ENCODE peak calls at places on chromosomes 12 and 14, in four cellular contexts. One of them, this sample, is unnamed.

GRCh38 chr12:2384533-2385328 is 331.9 kb downstream of the CACNA1C start:
- DNase-seq in ovary: no peak
- DNase-seq in lower leg skin: no peak
- DNase-seq in suprapubic skin: no peak
- DNase-seq in this sample: no peak

GRCh38 chr14:45810152-45810872 is 557.3 kb upstream of the MIS18BP1 start:
- DNase-seq in lower leg skin: no peak
- DNase-seq in suprapubic skin: no peak
- DNase-seq in ovary: no peak
- DNase-seq in this sample: no peak

GRCh38 chr12:53191885-53192530 is 11.3 kb upstream of the CSAD start:
- DNase-seq in lower leg skin: no peak
- DNase-seq in suprapubic skin: no peak
- DNase-seq in ovary: no peak
- DNase-seq in this sample: no peak

GRCh38 chr14:29348504-29348903 is 579.1 kb downstream of the PRKD1 start:
- DNase-seq in suprapubic skin: no peak
- DNase-seq in ovary: no peak
- DNase-seq in lower leg skin: no peak
- DNase-seq in this sample: no peak

GRCh38 chr12:127811988-127812387 is 455.0 kb upstream of the TMEM132C start:
- DNase-seq in ovary: no peak
- DNase-seq in lower leg skin: no peak
- DNase-seq in suprapubic skin: no peak
- DNase-seq in this sample: peak

GRCh38 chr14:59254146-59254910 is 65.9 kb downstream of the DAAM1 start:
- DNase-seq in suprapubic skin: no peak
- DNase-seq in lower leg skin: peak
- DNase-seq in ovary: peak
- DNase-seq in this sample: no peak

GRCh38 chr12:69459477-69459876 is 10.7 kb upstream of the FRS2 start:
- DNase-seq in suprapubic skin: no peak
- DNase-seq in ovary: no peak
- DNase-seq in lower leg skin: no peak
- DNase-seq in this sample: no peak

GRCh38 chr12:46963977-46964376 is 115.4 kb upstream of the PCED1B start:
- DNase-seq in ovary: no peak
- DNase-seq in lower leg skin: no peak
- DNase-seq in suprapubic skin: no peak
- DNase-seq in this sample: no peak

GRCh38 chr12:62840311-62840710 is 94.6 kb downstream of the PPM1H start:
- DNase-seq in ovary: no peak
- DNase-seq in suprapubic skin: no peak
- DNase-seq in lower leg skin: no peak
- DNase-seq in this sample: no peak

GRCh38 chr14:64766430-64767151 is 62.4 kb downstream of the PLEKHG3 start:
- DNase-seq in ovary: peak
- DNase-seq in lower leg skin: no peak
- DNase-seq in suprapubic skin: no peak
- DNase-seq in this sample: no peak

GRCh38 chr12:76637807-76638206 is 78.2 kb upstream of the OSBPL8 start:
- DNase-seq in suprapubic skin: no peak
- DNase-seq in ovary: no peak
- DNase-seq in lower leg skin: no peak
- DNase-seq in this sample: peak

GRCh38 chr14:93025055-93025454 is 90.7 kb downstream of the ITPK1 start:
- DNase-seq in ovary: no peak
- DNase-seq in lower leg skin: no peak
- DNase-seq in suprapubic skin: no peak
- DNase-seq in this sample: no peak

GRCh38 chr14:99267871-99268775 is 3.9 kb downstream of the BCL11B start:
- DNase-seq in suprapubic skin: no peak
- DNase-seq in lower leg skin: no peak
- DNase-seq in ovary: no peak
- DNase-seq in this sample: no peak

GRCh38 chr12:89225808-89226368 is 126.4 kb downstream of the DUSP6 start:
- DNase-seq in suprapubic skin: no peak
- DNase-seq in ovary: no peak
- DNase-seq in lower leg skin: peak
- DNase-seq in this sample: peak

GRCh38 chr14:94043756-94044475 is 17.8 kb downstream of the OTUB2 start:
- DNase-seq in ovary: peak
- DNase-seq in suprapubic skin: no peak
- DNase-seq in lower leg skin: no peak
- DNase-seq in this sample: no peak

GRCh38 chr12:110269622-110270124 is 11.4 kb upstream of the ATP2A2 start:
- DNase-seq in ovary: no peak
- DNase-seq in lower leg skin: no peak
- DNase-seq in suprapubic skin: no peak
- DNase-seq in this sample: peak

GRCh38 chr12:118711185-118711584 is 270.2 kb upstream of the SRRM4 start:
- DNase-seq in ovary: no peak
- DNase-seq in suprapubic skin: no peak
- DNase-seq in lower leg skin: no peak
- DNase-seq in this sample: no peak

GRCh38 chr14:75751291-75751690 is 90.2 kb downstream of the TTLL5 start:
- DNase-seq in suprapubic skin: no peak
- DNase-seq in lower leg skin: no peak
- DNase-seq in ovary: no peak
- DNase-seq in this sample: no peak

GRCh38 chr12:664075-664778 is 982 bp upstream of the NINJ2 start:
- DNase-seq in ovary: no peak
- DNase-seq in suprapubic skin: no peak
- DNase-seq in lower leg skin: no peak
- DNase-seq in this sample: no peak

GRCh38 chr12:109192358-109192757 is 76.0 kb downstream of the ACACB start:
- DNase-seq in ovary: no peak
- DNase-seq in lower leg skin: no peak
- DNase-seq in suprapubic skin: no peak
- DNase-seq in this sample: peak

GRCh38 chr12:127809236-127809635 is 457.7 kb upstream of the TMEM132C start:
- DNase-seq in suprapubic skin: no peak
- DNase-seq in ovary: no peak
- DNase-seq in lower leg skin: no peak
- DNase-seq in this sample: no peak

GRCh38 chr12:2902287-2902880 is 11.7 kb downstream of the TULP3 start:
- DNase-seq in ovary: no peak
- DNase-seq in suprapubic skin: no peak
- DNase-seq in lower leg skin: peak
- DNase-seq in this sample: no peak

GRCh38 chr14:61620130-61620946 is 75.0 kb upstream of the HIF1A start:
- DNase-seq in ovary: no peak
- DNase-seq in suprapubic skin: no peak
- DNase-seq in lower leg skin: no peak
- DNase-seq in this sample: no peak

GRCh38 chr12:121533391-121534090 is 47.3 kb downstream of the KDM2B start:
- DNase-seq in ovary: peak
- DNase-seq in suprapubic skin: no peak
- DNase-seq in lower leg skin: no peak
- DNase-seq in this sample: no peak

GRCh38 chr14:76490735-76491134 is 114.8 kb downstream of the ESRRB start:
- DNase-seq in suprapubic skin: no peak
- DNase-seq in ovary: no peak
- DNase-seq in lower leg skin: no peak
- DNase-seq in this sample: no peak

GRCh38 chr12:107091381-107091780 is 2.0 kb downstream of the CRY1 start:
- DNase-seq in lower leg skin: no peak
- DNase-seq in suprapubic skin: no peak
- DNase-seq in ovary: no peak
- DNase-seq in this sample: no peak

GRCh38 chr12:40222247-40222646 is 2.5 kb upstream of the LRRK2 start:
- DNase-seq in ovary: no peak
- DNase-seq in suprapubic skin: no peak
- DNase-seq in lower leg skin: no peak
- DNase-seq in this sample: no peak

GRCh38 chr12:49057888-49058287 is 2.7 kb downstream of the KMT2D start:
- DNase-seq in ovary: no peak
- DNase-seq in suprapubic skin: no peak
- DNase-seq in lower leg skin: no peak
- DNase-seq in this sample: no peak

GRCh38 chr14:33968722-33969121 is 17.8 kb upstream of the EGLN3 start:
- DNase-seq in lower leg skin: no peak
- DNase-seq in ovary: no peak
- DNase-seq in suprapubic skin: no peak
- DNase-seq in this sample: no peak

GRCh38 chr14:22598099-22598895 is at the start of gene ABHD4:
- DNase-seq in suprapubic skin: peak
- DNase-seq in lower leg skin: peak
- DNase-seq in ovary: peak
- DNase-seq in this sample: peak

GRCh38 chr12:113818278-113818677 is 147.8 kb downstream of the RBM19 start:
- DNase-seq in suprapubic skin: no peak
- DNase-seq in lower leg skin: no peak
- DNase-seq in ovary: no peak
- DNase-seq in this sample: no peak

GRCh38 chr14:71554323-71554722 is 377.9 kb upstream of the RGS6 start:
- DNase-seq in lower leg skin: no peak
- DNase-seq in suprapubic skin: no peak
- DNase-seq in ovary: no peak
- DNase-seq in this sample: no peak

GRCh38 chr12:122891661-122892525 is 4.0 kb downstream of the VPS37B start:
- DNase-seq in ovary: no peak
- DNase-seq in suprapubic skin: no peak
- DNase-seq in lower leg skin: no peak
- DNase-seq in this sample: peak

GRCh38 chr14:105502446-105503295 is 11.6 kb downstream of the TEDC1 start:
- DNase-seq in ovary: no peak
- DNase-seq in lower leg skin: no peak
- DNase-seq in suprapubic skin: no peak
- DNase-seq in this sample: no peak

GRCh38 chr12:33795536-33795935 is 226.8 kb upstream of the ALG10 start:
- DNase-seq in ovary: no peak
- DNase-seq in suprapubic skin: no peak
- DNase-seq in lower leg skin: no peak
- DNase-seq in this sample: no peak

GRCh38 chr12:93020225-93020997 is 91.3 kb upstream of the EEA1 start:
- DNase-seq in suprapubic skin: no peak
- DNase-seq in ovary: peak
- DNase-seq in lower leg skin: no peak
- DNase-seq in this sample: no peak

GRCh38 chr14:35366048-35366428 is 38.5 kb downstream of the NFKBIA start:
- DNase-seq in suprapubic skin: no peak
- DNase-seq in lower leg skin: peak
- DNase-seq in ovary: no peak
- DNase-seq in this sample: peak

GRCh38 chr12:94203796-94204195 is 55.4 kb downstream of the PLXNC1 start:
- DNase-seq in lower leg skin: no peak
- DNase-seq in suprapubic skin: no peak
- DNase-seq in ovary: peak
- DNase-seq in this sample: no peak

GRCh38 chr12:94206886-94207285 is 58.5 kb downstream of the PLXNC1 start:
- DNase-seq in ovary: no peak
- DNase-seq in suprapubic skin: no peak
- DNase-seq in lower leg skin: no peak
- DNase-seq in this sample: no peak

GRCh38 chr12:94203181-94203546 is 54.8 kb downstream of the PLXNC1 start:
- DNase-seq in suprapubic skin: no peak
- DNase-seq in lower leg skin: no peak
- DNase-seq in ovary: no peak
- DNase-seq in this sample: no peak

GRCh38 chr12:94205738-94206310 is 57.4 kb downstream of the PLXNC1 start:
- DNase-seq in ovary: no peak
- DNase-seq in suprapubic skin: no peak
- DNase-seq in lower leg skin: no peak
- DNase-seq in this sample: no peak

GRCh38 chr12:94204647-94205247 is 56.4 kb downstream of the PLXNC1 start:
- DNase-seq in ovary: no peak
- DNase-seq in lower leg skin: no peak
- DNase-seq in suprapubic skin: no peak
- DNase-seq in this sample: no peak
- TF ChIP-seq POLR2A in ovary: no peak
- TF ChIP-seq POLR2A in lower leg skin: no peak
- TF ChIP-seq POLR2A in suprapubic skin: no peak
- TF ChIP-seq POLR2A in this sample: no peak

DNA sequence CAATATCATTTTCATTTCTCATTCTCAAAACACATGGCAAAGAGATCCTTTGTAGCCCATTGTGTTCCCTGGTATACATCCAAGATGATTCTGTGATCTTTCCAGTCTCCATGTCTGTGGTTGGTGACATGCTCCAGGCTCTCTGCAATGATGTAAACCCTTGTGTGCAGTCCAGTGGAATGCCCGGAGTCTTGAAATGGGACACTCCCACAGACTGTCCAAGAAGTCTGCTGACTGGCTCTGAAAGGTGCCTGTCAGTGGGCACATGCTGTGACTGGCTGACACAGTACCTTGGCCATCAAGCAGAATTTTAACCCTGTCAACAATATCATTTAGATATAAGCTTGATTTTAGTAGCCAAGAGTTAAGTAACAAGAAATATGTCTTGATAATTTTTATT is 96.0 kb downstream of the FIGNL2 start:
- DNase-seq in suprapubic skin: no peak
- DNase-seq in lower leg skin: peak
- DNase-seq in ovary: peak
- DNase-seq in this sample: peak
- TF ChIP-seq POLR2A in suprapubic skin: no peak
- TF ChIP-seq POLR2A in lower leg skin: no peak
- TF ChIP-seq POLR2A in ovary: no peak
- TF ChIP-seq POLR2A in this sample: no peak

GRCh38 chr12:101115326-101115725 is 94.7 kb downstream of the SLC5A8 start:
- DNase-seq in lower leg skin: no peak
- DNase-seq in ovary: no peak
- DNase-seq in suprapubic skin: no peak
- DNase-seq in this sample: no peak

GRCh38 chr12:101116911-101117310 is 93.1 kb downstream of the SLC5A8 start:
- DNase-seq in lower leg skin: no peak
- DNase-seq in suprapubic skin: no peak
- DNase-seq in ovary: no peak
- DNase-seq in this sample: no peak

DNA sequence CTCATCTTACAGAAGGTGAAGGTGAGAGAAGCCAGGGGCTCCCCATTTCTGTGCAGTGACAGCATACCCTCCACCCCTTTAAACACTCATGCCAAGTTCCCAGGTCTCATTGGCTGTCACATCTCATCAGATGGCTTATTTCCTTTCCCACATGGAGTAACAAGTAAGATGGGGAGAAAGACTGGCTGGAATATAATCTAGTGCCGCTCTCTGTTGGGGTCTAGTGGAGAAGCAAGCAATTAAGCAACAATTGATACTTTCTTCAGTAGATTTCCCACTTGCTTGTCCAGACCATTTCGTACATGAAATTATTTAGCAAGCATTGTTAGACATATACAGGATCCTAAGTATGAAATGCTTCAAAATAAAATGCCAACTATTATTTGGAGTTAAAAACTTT is 92.2 kb downstream of the SLC5A8 start:
- DNase-seq in suprapubic skin: no peak
- DNase-seq in lower leg skin: no peak
- DNase-seq in ovary: no peak
- DNase-seq in this sample: no peak
- TF ChIP-seq POLR2A in suprapubic skin: no peak
- TF ChIP-seq POLR2A in lower leg skin: no peak
- TF ChIP-seq POLR2A in ovary: no peak
- TF ChIP-seq POLR2A in this sample: no peak

GRCh38 chr12:45215419-45216296 is at the start of gene ANO6:
- DNase-seq in suprapubic skin: peak
- DNase-seq in ovary: peak
- DNase-seq in lower leg skin: peak
- DNase-seq in this sample: peak
- TF ChIP-seq POLR2A in suprapubic skin: peak
- TF ChIP-seq POLR2A in ovary: peak
- TF ChIP-seq POLR2A in lower leg skin: no peak
- TF ChIP-seq POLR2A in this sample: peak